ENCODE peak calls at places on chromosomes 2 and 18, in ten cellular contexts. U is Peyer's patch; A is AG08395; J is ovary; L is BE2C; E is GM12878; S is memory B cell; V is stimulated activated CD8-positive, alpha-beta memory T cell treated with anti-CD3 and anti-CD28 coated beads, Interleukin-12 subunit alpha, Interleukin-12 subunit beta, amount 100 ng/mL, for 1 hour; G is AG09319; H is left cardiac atrium. C is an unnamed sample.

GRCh38 chr2:196482119-196483065 is 157.1 kb upstream of the CCDC150 start:
- DNase-seq in L (no peak), A (peak; percentile 79), J (no peak), E (no peak), H (no peak), G (no peak), V (no peak), U (no peak), S (no peak), C (no peak)

GRCh38 chr2:102197389-102198137 is 10.7 kb downstream of the IL1RL2 start:
- DNase-seq in G (no peak), U (no peak), H (no peak), J (no peak), V (no peak), E (no peak), S (no peak), L (no peak), A (no peak), C (no peak)

GRCh38 chr2:38182518-38183013 is 106.6 kb upstream of the CYP1B1 start:
- DNase-seq in L (no peak), A (no peak), V (no peak), J (no peak), G (no peak), H (no peak), S (no peak), E (no peak), U (no peak), C (no peak)

GRCh38 chr2:195319112-195319460 is 337.9 kb upstream of the SLC39A10 start:
- DNase-seq in E (no peak), L (no peak), U (no peak), J (no peak), A (peak; percentile 33), S (no peak), V (no peak), G (no peak), H (no peak), C (no peak)

GRCh38 chr2:61620244-61621159 is 82.3 kb upstream of the XPO1 start:
- DNase-seq in H (no peak), A (peak; percentile 79), E (no peak), V (no peak), S (no peak), L (no peak), J (no peak), U (no peak), G (peak; percentile 15), C (no peak)

GRCh38 chr2:75503048-75503607 is 57.6 kb downstream of the EVA1A start:
- DNase-seq in L (no peak), S (no peak), A (peak; percentile 85), V (no peak), E (no peak), H (no peak), J (no peak), U (no peak), G (no peak), C (no peak)

GRCh38 chr2:3512086-3512485 is 7.2 kb downstream of the ADI1 start:
- DNase-seq in H (no peak), U (no peak), A (no peak), J (no peak), L (no peak), S (no peak), E (no peak), V (no peak), G (no peak), C (no peak)

GRCh38 chr18:79528846-79529245 is 133.1 kb downstream of the NFATC1 start:
- DNase-seq in H (no peak), U (peak; percentile 48), L (peak; percentile 62), V (peak; percentile 59), J (peak; percentile 53), E (no peak), A (peak; percentile 87), S (peak; percentile 84), G (no peak), C (peak; percentile 22)

GRCh38 chr2:128661955-128662564 is 343.4 kb upstream of the HS6ST1 start:
- DNase-seq in E (no peak), H (no peak), L (no peak), U (no peak), A (no peak), J (no peak), S (no peak), G (no peak), V (no peak), C (no peak)